ENCODE peak calls at places on chromosomes 6 and 20, in six cellular contexts. X is PC-9; M is effector memory CD4-positive, alpha-beta T cell; J is tibial nerve; Y is right atrium auricular region; E is CD4-positive, alpha-beta T cell. Z is an unnamed sample.

GRCh38 chr6:84897874-84898635 is 133.7 kb upstream of the TBX18 start:
- DNase-seq in X (peak), M (no peak), J (no peak), Y (no peak), E (no peak), Z (no peak)

GRCh38 chr20:10476319-10476724 is 41.2 kb downstream of the SLX4IP start:
- DNase-seq in X (no peak), M (no peak), J (no peak), Y (no peak), E (no peak), Z (no peak)

GRCh38 chr6:106194949-106195919 is 109.1 kb downstream of the PRDM1 start:
- DNase-seq in X (peak), M (no peak), J (no peak), Y (no peak), E (no peak), Z (no peak)

GRCh38 chr20:63843778-63844177 is 12.7 kb upstream of the ZBTB46 start:
- DNase-seq in X (peak), M (no peak), J (no peak), Y (no peak), E (no peak), Z (no peak)

GRCh38 chr6:11194399-11195274 is 37.8 kb downstream of the NEDD9 start:
- DNase-seq in X (no peak), M (no peak), J (no peak), Y (no peak), E (no peak), Z (no peak)

GRCh38 chr6:167705211-167705750 is 121.4 kb upstream of the AFDN start:
- DNase-seq in X (no peak), M (no peak), J (no peak), Y (no peak), E (no peak), Z (no peak)

GRCh38 chr6:88985901-88986300 is 22.5 kb upstream of the RNGTT start:
- DNase-seq in X (no peak), M (no peak), J (no peak), Y (no peak), E (no peak), Z (no peak)

GRCh38 chr20:24100370-24101011 is 111.9 kb upstream of the GGTLC1 start:
- DNase-seq in X (peak), M (peak), J (no peak), Y (no peak), E (peak), Z (no peak)

GRCh38 chr6:21767891-21768659 is 174.5 kb downstream of the SOX4 start:
- DNase-seq in X (peak), M (no peak), J (no peak), Y (no peak), E (no peak), Z (no peak)

GRCh38 chr6:160391419-160392116 is 43.4 kb downstream of the SLC22A3 start:
- DNase-seq in X (peak), M (no peak), J (no peak), Y (no peak), E (no peak), Z (no peak)

GRCh38 chr20:623704-624103 is 13.6 kb upstream of the TCF15 start:
- DNase-seq in X (no peak), M (no peak), J (no peak), Y (no peak), E (no peak), Z (no peak)

GRCh38 chr20:47067776-47068175 is 173.1 kb downstream of the EYA2 start:
- DNase-seq in X (no peak), M (no peak), J (no peak), Y (no peak), E (no peak), Z (no peak)

GRCh38 chr6:75502884-75503283 is 9.3 kb upstream of the FILIP1 start:
- DNase-seq in X (no peak), M (no peak), J (no peak), Y (no peak), E (no peak), Z (no peak)

GRCh38 chr6:362231-362923 is 29.2 kb upstream of the IRF4 start:
- DNase-seq in X (no peak), M (no peak), J (no peak), Y (no peak), E (no peak), Z (no peak)

GRCh38 chr6:15876406-15876805 is 213.6 kb upstream of the DTNBP1 start:
- DNase-seq in X (no peak), M (no peak), J (no peak), Y (no peak), E (no peak), Z (no peak)

GRCh38 chr6:91476000-91476399 is 889.1 kb upstream of the MAP3K7 start:
- DNase-seq in X (peak), M (no peak), J (no peak), Y (no peak), E (no peak), Z (no peak)

GRCh38 chr6:42369568-42369967 is 82.2 kb downstream of the TRERF1 start:
- DNase-seq in X (peak), M (no peak), J (no peak), Y (no peak), E (peak), Z (no peak)

GRCh38 chr20:40589581-40589980 is 99.5 kb downstream of the MAFB start:
- DNase-seq in X (no peak), M (no peak), J (no peak), Y (no peak), E (no peak), Z (no peak)

GRCh38 chr6:29791786-29792122 is 35.9 kb upstream of the HLA-G start:
- DNase-seq in X (no peak), M (no peak), J (no peak), Y (no peak), E (no peak), Z (no peak)

GRCh38 chr6:158340252-158340651 is 28.0 kb downstream of the TULP4 start:
- DNase-seq in X (no peak), M (no peak), J (no peak), Y (no peak), E (no peak), Z (no peak)

GRCh38 chr20:61899971-61900370 is 165.7 kb downstream of the TAF4 start:
- DNase-seq in X (no peak), M (no peak), J (no peak), Y (no peak), E (no peak), Z (no peak)

GRCh38 chr6:107066697-107067659 is 39.0 kb downstream of the MTRES1 start:
- DNase-seq in X (no peak), M (no peak), J (no peak), Y (no peak), E (no peak), Z (no peak)

GRCh38 chr6:85404497-85405174 is 45.2 kb upstream of the NT5E start:
- DNase-seq in X (peak), M (no peak), J (no peak), Y (no peak), E (no peak), Z (no peak)

GRCh38 chr6:167807200-167807599 is 19.5 kb upstream of the AFDN start:
- DNase-seq in X (no peak), M (no peak), J (no peak), Y (no peak), E (no peak), Z (no peak)

GRCh38 chr6:25280617-25280990 is 1.4 kb downstream of the CARMIL1 start:
- DNase-seq in X (no peak), M (no peak), J (no peak), Y (no peak), E (no peak), Z (no peak)

GRCh38 chr6:29737707-29738630 is 14.7 kb downstream of the HLA-F start:
- DNase-seq in X (peak), M (peak), J (peak), Y (no peak), E (peak), Z (no peak)

GRCh38 chr6:30683980-30684338 is 2.5 kb downstream of the PPP1R18 start:
- DNase-seq in X (no peak), M (no peak), J (no peak), Y (no peak), E (no peak), Z (no peak)

GRCh38 chr6:155341130-155341828 is 27.0 kb upstream of the TFB1M start:
- DNase-seq in X (no peak), M (no peak), J (no peak), Y (no peak), E (no peak), Z (no peak)

GRCh38 chr6:21831531-21832291 is 238.2 kb downstream of the SOX4 start:
- DNase-seq in X (no peak), M (no peak), J (no peak), Y (no peak), E (no peak), Z (no peak)

GRCh38 chr20:38450412-38450975 is 15.4 kb upstream of the SNHG17 start:
- DNase-seq in X (no peak), M (no peak), J (no peak), Y (no peak), E (no peak), Z (no peak)

GRCh38 chr6:44052419-44053011 is 74.7 kb downstream of the MRPL14 start:
- DNase-seq in X (peak), M (no peak), J (no peak), Y (no peak), E (no peak), Z (no peak)

GRCh38 chr20:17662333-17663039 is 19.6 kb downstream of the RRBP1 start:
- DNase-seq in X (no peak), M (no peak), J (no peak), Y (peak), E (no peak), Z (no peak)

GRCh38 chr6:136148523-136148922 is 101.6 kb downstream of the MTFR2 start:
- DNase-seq in X (no peak), M (no peak), J (no peak), Y (no peak), E (no peak), Z (no peak)
- H3K27ac ChIP-seq in X (no peak), M (no peak), J (no peak), Y (no peak), E (no peak), Z (no peak)

DNA sequence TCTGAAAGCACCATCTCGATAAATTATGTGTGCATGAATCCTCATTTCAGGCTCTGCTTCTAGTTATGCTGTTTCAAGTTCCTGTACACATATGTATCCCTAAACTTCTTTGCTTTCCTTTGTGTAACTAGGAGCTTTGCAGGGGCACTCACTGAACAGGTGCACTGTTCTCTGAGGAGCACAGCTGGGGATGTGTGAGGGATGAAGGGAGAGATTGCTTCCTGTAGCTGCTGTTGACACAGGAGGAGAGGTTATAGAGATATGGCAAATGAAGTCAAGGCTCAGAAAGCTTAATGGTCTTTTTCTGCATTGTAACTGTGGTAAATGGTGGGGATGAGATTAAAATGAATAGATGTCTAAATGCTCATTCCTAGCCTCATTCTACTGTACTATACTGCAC is 454.3 kb downstream of the BTBD3 start:
- DNase-seq in X (no peak), M (no peak), J (no peak), Y (no peak), E (no peak), Z (no peak)
- H3K27ac ChIP-seq in X (no peak), M (no peak), J (no peak), Y (no peak), E (no peak), Z (no peak)

GRCh38 chr20:19828233-19828632 is 70.2 kb downstream of the RIN2 start:
- DNase-seq in X (peak), M (no peak), J (no peak), Y (no peak), E (no peak), Z (no peak)
- H3K27ac ChIP-seq in X (peak), M (no peak), J (no peak), Y (peak), E (no peak), Z (no peak)

DNA sequence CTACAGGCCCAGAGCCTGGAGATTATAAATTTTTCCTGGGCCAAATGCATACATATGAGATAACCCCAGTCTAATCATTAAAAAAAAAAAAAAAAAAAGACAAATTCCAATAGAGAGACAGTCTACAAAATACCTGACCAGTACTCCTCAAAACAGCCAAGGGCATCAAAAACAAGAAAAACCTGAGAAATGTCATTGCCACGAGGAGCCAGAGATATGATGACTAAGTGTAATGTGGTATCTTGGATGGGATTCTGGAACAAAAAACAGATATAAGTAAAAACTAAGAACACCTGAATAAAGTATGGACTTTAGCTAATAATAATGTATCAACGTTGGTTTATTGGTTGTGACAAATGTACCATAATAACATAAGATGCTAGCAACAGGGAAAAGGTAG is 24.9 kb downstream of the UBE2V1 start:
- DNase-seq in X (peak), M (no peak), J (no peak), Y (no peak), E (no peak), Z (no peak)
- H3K27ac ChIP-seq in X (peak), M (no peak), J (no peak), Y (no peak), E (no peak), Z (peak)

DNA sequence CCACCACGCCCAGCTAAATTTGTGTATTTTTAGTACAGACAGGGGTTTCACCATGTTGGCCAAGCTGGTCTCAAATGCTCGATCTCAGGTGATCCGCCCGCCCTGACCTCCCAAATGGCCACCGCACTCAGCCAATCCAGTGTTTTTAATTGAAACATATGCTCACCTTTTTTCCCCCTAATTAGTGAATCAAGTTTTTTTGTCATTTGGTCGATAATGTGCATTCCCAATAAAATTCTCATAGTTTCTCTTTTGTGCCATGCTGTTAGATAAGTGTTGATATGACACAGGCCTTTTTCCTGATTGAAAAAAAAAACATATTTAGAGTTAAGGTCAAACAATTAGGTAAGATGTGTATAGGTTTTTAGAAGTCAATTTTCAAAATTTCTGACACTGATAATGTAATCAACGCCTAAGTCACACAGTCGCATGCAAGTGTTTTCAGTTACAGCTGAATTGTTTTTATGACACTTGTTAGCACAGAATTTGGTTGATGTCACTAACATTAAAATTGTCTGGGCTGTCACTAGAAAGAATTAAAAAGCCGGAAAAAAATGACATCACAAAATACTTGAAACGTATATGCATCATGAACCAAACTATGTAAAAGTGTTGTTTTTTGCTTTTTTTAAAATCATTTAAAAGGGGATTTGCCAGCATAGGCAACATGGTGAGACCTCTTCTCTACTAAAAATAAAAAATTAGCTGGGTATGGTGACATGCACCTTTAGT is 21.9 kb downstream of the ZNF217 start:
- DNase-seq in X (no peak), M (no peak), J (no peak), Y (no peak), E (no peak), Z (no peak)
- H3K27ac ChIP-seq in X (no peak), M (no peak), J (no peak), Y (no peak), E (peak), Z (no peak)

GRCh38 chr20:58649288-58650180 is 1.5 kb upstream of the STX16 start:
- DNase-seq in X (no peak), M (peak), J (no peak), Y (peak), E (peak), Z (no peak)
- H3K27ac ChIP-seq in X (no peak), M (peak), J (peak), Y (peak), E (peak), Z (no peak)

GRCh38 chr6:3347237-3347636 is 88.5 kb downstream of the PSMG4 start:
- DNase-seq in X (no peak), M (no peak), J (no peak), Y (no peak), E (no peak), Z (no peak)

GRCh38 chr6:3346476-3346875 is 87.7 kb downstream of the PSMG4 start:
- DNase-seq in X (no peak), M (no peak), J (no peak), Y (no peak), E (no peak), Z (no peak)

GRCh38 chr6:3348821-3349220 is 90.1 kb downstream of the PSMG4 start:
- DNase-seq in X (no peak), M (no peak), J (no peak), Y (no peak), E (no peak), Z (no peak)

GRCh38 chr6:3349388-3350251 is 90.9 kb downstream of the PSMG4 start:
- DNase-seq in X (no peak), M (no peak), J (no peak), Y (no peak), E (no peak), Z (no peak)

DNA sequence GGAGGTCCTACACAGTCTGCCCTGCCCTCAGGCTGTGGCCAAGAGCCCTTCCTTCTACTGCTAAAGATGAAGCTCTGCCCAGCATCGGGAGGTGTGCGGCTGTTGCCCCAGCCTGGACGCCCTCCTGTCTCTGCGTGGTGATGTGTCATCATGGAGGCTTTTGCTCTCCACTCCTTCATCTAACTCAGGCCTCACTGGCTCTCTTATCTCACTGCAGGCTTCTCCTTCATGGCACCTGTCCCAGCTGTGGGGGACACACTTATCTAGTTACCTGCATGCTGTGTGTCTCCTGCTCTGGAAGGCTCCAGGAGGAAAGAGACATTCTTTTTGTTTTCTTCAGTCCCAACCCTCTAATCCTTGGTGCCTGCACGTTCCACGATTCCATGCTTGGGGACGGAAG is 89.1 kb downstream of the PSMG4 start:
- DNase-seq in X (no peak), M (no peak), J (no peak), Y (no peak), E (no peak), Z (no peak)
- H3K27ac ChIP-seq in X (no peak), M (no peak), J (no peak), Y (no peak), E (no peak), Z (no peak)

GRCh38 chr20:59949911-59950310 is 8.3 kb upstream of the CDH26 start:
- DNase-seq in X (peak), M (no peak), J (no peak), Y (no peak), E (no peak), Z (no peak)

GRCh38 chr20:59945175-59945574 is 5.0 kb downstream of the FAM217B start:
- DNase-seq in X (no peak), M (no peak), J (no peak), Y (no peak), E (no peak), Z (no peak)

GRCh38 chr20:59945731-59946130 is 5.5 kb downstream of the FAM217B start:
- DNase-seq in X (no peak), M (no peak), J (no peak), Y (no peak), E (no peak), Z (no peak)

GRCh38 chr20:59948828-59949720 is 8.9 kb downstream of the FAM217B start:
- DNase-seq in X (peak), M (no peak), J (no peak), Y (no peak), E (no peak), Z (no peak)

GRCh38 chr20:59948212-59948611 is 8.0 kb downstream of the FAM217B start:
- DNase-seq in X (peak), M (no peak), J (no peak), Y (no peak), E (no peak), Z (no peak)
- H3K27ac ChIP-seq in X (peak), M (peak), J (peak), Y (no peak), E (peak), Z (no peak)